ENCODE peak calls at places on chromosome 5, in ten cellular contexts. T is heart left ventricle; U is adrenal gland; N is CD8-positive, alpha-beta memory T cell; W is neuronal stem cell; G is heart right ventricle; Q is colonic mucosa; V is aorta; Y is HCT116; A is lower lobe of right lung. Z is an unnamed sample. For H3K4me1, the result is how much of the 10 kb centered on the place peaks cover.

GRCh38 chr5:101663543-101663942 is 632.5 kb downstream of the SLCO4C1 start:
- DNase-seq in T (no peak), U (no peak), N (no peak), W (no peak), G (no peak), Q (no peak), V (no peak), Y (no peak), A (no peak), Z (no peak)

GRCh38 chr5:146828385-146828784 is 50.2 kb downstream of the PPP2R2B start:
- DNase-seq in T (no peak), U (peak), N (no peak), W (no peak), G (no peak), Q (no peak), V (no peak), Y (no peak), A (no peak), Z (no peak)

GRCh38 chr5:76299592-76299991 is 103.5 kb upstream of the IQGAP2 start:
- DNase-seq in T (no peak), U (no peak), N (no peak), W (no peak), G (no peak), Q (no peak), V (no peak), Y (no peak), A (no peak), Z (no peak)

GRCh38 chr5:28374492-28374934 is 1336.1 kb upstream of the CDH9 start:
- DNase-seq in T (no peak), U (no peak), N (no peak), W (no peak), G (no peak), Q (no peak), V (no peak), Y (no peak), A (peak), Z (no peak)

GRCh38 chr5:157063776-157064430 is 5.0 kb upstream of the HAVCR1 start:
- DNase-seq in T (no peak), U (no peak), N (no peak), W (no peak), G (no peak), Q (peak), V (no peak), Y (no peak), A (no peak), Z (no peak)

GRCh38 chr5:146560205-146560812 is 44.3 kb upstream of the GPR151 start:
- DNase-seq in T (no peak), U (no peak), N (no peak), W (no peak), G (no peak), Q (no peak), V (no peak), Y (no peak), A (no peak), Z (peak)

GRCh38 chr5:79699766-79700400 is 10.2 kb downstream of the CMYA5 start:
- DNase-seq in T (no peak), U (no peak), N (no peak), W (no peak), G (no peak), Q (no peak), V (no peak), Y (no peak), A (no peak), Z (no peak)

GRCh38 chr5:39024005-39024404 is 50.2 kb downstream of the RICTOR start:
- DNase-seq in T (no peak), U (no peak), N (no peak), W (no peak), G (no peak), Q (no peak), V (no peak), Y (no peak), A (no peak), Z (no peak)

GRCh38 chr5:174317261-174317894 is 271.9 kb downstream of the NSG2 start:
- DNase-seq in T (no peak), U (peak), N (no peak), W (peak), G (no peak), Q (no peak), V (no peak), Y (no peak), A (no peak), Z (peak)

GRCh38 chr5:132459983-132460834 is 30.4 kb downstream of the IRF1 start:
- DNase-seq in T (no peak), U (peak), N (no peak), W (no peak), G (peak), Q (no peak), V (no peak), Y (no peak), A (peak), Z (no peak)

GRCh38 chr5:1522601-1523479 is 920 bp downstream of the LPCAT1 start:
- DNase-seq in T (peak), U (peak), N (no peak), W (no peak), G (peak), Q (peak), V (peak), Y (no peak), A (peak), Z (no peak)

GRCh38 chr5:33556330-33557328 is 115.9 kb downstream of the TARS1 start:
- DNase-seq in T (no peak), U (no peak), N (no peak), W (no peak), G (peak), Q (no peak), V (no peak), Y (no peak), A (no peak), Z (no peak)

GRCh38 chr5:95856501-95856981 is 34.0 kb upstream of the GLRX start:
- DNase-seq in T (no peak), U (no peak), N (no peak), W (no peak), G (peak), Q (no peak), V (no peak), Y (no peak), A (no peak), Z (no peak)

GRCh38 chr5:44388504-44389409 is 463 bp downstream of the FGF10 start:
- DNase-seq in T (no peak), U (no peak), N (no peak), W (no peak), G (no peak), Q (no peak), V (peak), Y (no peak), A (peak), Z (no peak)

GRCh38 chr5:159768243-159768642 is 148.0 kb upstream of the ADRA1B start:
- DNase-seq in T (no peak), U (no peak), N (no peak), W (peak), G (no peak), Q (no peak), V (no peak), Y (no peak), A (no peak), Z (peak)

GRCh38 chr5:83789376-83789775 is 68.7 kb upstream of the HAPLN1 start:
- DNase-seq in T (no peak), U (no peak), N (no peak), W (no peak), G (no peak), Q (no peak), V (no peak), Y (no peak), A (no peak), Z (no peak)

GRCh38 chr5:33160871-33161270 is 279.9 kb upstream of the TARS1 start:
- DNase-seq in T (no peak), U (no peak), N (no peak), W (no peak), G (no peak), Q (no peak), V (no peak), Y (no peak), A (no peak), Z (no peak)

GRCh38 chr5:66130493-66130892 is 13.6 kb upstream of the SREK1 start:
- DNase-seq in T (no peak), U (no peak), N (no peak), W (no peak), G (no peak), Q (no peak), V (no peak), Y (no peak), A (no peak), Z (no peak)

GRCh38 chr5:59021286-59021673 is 438.4 kb downstream of the RAB3C start:
- DNase-seq in T (no peak), U (no peak), N (no peak), W (no peak), G (no peak), Q (no peak), V (no peak), Y (no peak), A (no peak), Z (no peak)

GRCh38 chr5:95817430-95817829 is 5.1 kb downstream of the GLRX start:
- DNase-seq in T (no peak), U (peak), N (peak), W (no peak), G (no peak), Q (peak), V (no peak), Y (no peak), A (no peak), Z (no peak)

GRCh38 chr5:80266566-80266965 is 10.7 kb upstream of the SERINC5 start:
- DNase-seq in T (no peak), U (no peak), N (no peak), W (no peak), G (no peak), Q (no peak), V (no peak), Y (no peak), A (no peak), Z (no peak)

GRCh38 chr5:123359866-123360569 is 63.2 kb downstream of the CEP120 start:
- DNase-seq in T (no peak), U (no peak), N (no peak), W (no peak), G (peak), Q (peak), V (no peak), Y (no peak), A (no peak), Z (no peak)

GRCh38 chr5:133050500-133050899 is 1.3 kb upstream of the HSPA4 start:
- DNase-seq in T (no peak), U (no peak), N (no peak), W (no peak), G (no peak), Q (no peak), V (no peak), Y (no peak), A (no peak), Z (no peak)

GRCh38 chr5:7927466-7928375 is 58.8 kb downstream of the MTRR start:
- DNase-seq in T (no peak), U (peak), N (no peak), W (peak), G (peak), Q (peak), V (no peak), Y (peak), A (no peak), Z (peak)

GRCh38 chr5:36581070-36581469 is 25.3 kb upstream of the SLC1A3 start:
- DNase-seq in T (no peak), U (no peak), N (no peak), W (no peak), G (no peak), Q (no peak), V (no peak), Y (no peak), A (no peak), Z (no peak)

GRCh38 chr5:171310816-171311697 is 2.0 kb downstream of the TLX3 start:
- DNase-seq in T (no peak), U (no peak), N (no peak), W (no peak), G (no peak), Q (no peak), V (no peak), Y (no peak), A (no peak), Z (no peak)

GRCh38 chr5:133687212-133688051 is 75.1 kb upstream of the FSTL4 start:
- DNase-seq in T (no peak), U (no peak), N (no peak), W (no peak), G (no peak), Q (no peak), V (peak), Y (no peak), A (no peak), Z (no peak)

GRCh38 chr5:143229426-143229895 is 174.0 kb downstream of the NR3C1 start:
- DNase-seq in T (no peak), U (peak), N (no peak), W (no peak), G (no peak), Q (no peak), V (no peak), Y (no peak), A (no peak), Z (no peak)

GRCh38 chr5:14501353-14502162 is 80.0 kb upstream of the OTULINL start:
- DNase-seq in T (no peak), U (no peak), N (no peak), W (no peak), G (no peak), Q (no peak), V (no peak), Y (no peak), A (no peak), Z (no peak)

GRCh38 chr5:143404416-143405062 is 1.1 kb upstream of the NR3C1 start:
- DNase-seq in T (peak), U (peak), N (peak), W (peak), G (peak), Q (peak), V (peak), Y (no peak), A (peak), Z (peak)

GRCh38 chr5:3201941-3202340 is 393.7 kb upstream of the IRX1 start:
- DNase-seq in T (no peak), U (no peak), N (no peak), W (no peak), G (no peak), Q (no peak), V (no peak), Y (no peak), A (no peak), Z (no peak)

GRCh38 chr5:117892360-117892759 is 1096.0 kb downstream of the DTWD2 start:
- DNase-seq in T (no peak), U (no peak), N (no peak), W (no peak), G (no peak), Q (no peak), V (no peak), Y (no peak), A (no peak), Z (no peak)

DNA sequence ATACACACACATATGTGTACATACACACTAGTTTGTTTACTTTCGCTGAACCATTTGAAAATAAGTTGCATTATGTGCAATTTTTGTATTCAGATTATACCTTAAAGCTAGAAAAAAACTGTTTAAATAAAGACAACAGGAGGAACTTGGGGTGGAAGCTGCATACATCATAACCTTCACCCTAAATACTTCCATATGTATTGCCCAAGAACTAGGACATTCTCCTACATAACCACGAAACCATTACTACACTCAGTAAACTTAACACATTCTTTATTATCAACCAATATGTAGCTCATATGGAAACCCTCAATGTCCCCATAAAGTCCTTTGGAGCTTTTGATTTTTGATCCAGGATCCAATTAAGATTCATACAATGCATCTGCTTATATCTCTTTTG is 83.3 kb downstream of the GIN1 start:
- DNase-seq in T (no peak), U (no peak), N (no peak), W (no peak), G (no peak), Q (no peak), V (no peak), Y (no peak), A (no peak), Z (no peak)
- H3K4me1 ChIP-seq in T (under half), U (under half), N (under half), W (under half), G (under half), Q (under half), V (under half), Y (under half), A (under half), Z (under half)

DNA sequence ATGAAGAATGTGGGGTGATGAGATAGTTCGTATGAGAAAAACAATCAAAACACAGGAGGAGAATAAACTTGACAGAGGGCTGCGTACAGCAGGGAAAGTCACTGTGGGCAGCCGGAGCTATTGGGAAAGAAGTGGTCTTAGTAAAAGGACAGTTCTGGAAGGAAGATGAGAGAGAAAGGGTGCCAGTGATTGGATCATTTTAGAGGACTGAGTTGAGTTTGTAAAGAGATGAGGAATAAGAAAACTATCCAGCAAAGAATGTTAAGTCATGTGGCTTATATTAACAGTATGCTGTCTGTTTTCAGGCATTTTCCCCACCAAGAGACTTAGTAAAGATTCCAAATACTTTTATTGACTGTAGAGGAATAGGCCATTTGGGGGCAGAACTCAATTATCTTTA is 15.4 kb upstream of the LOX start:
- DNase-seq in T (no peak), U (no peak), N (no peak), W (no peak), G (no peak), Q (no peak), V (no peak), Y (no peak), A (no peak), Z (no peak)
- H3K4me1 ChIP-seq in T (under half), U (under half), N (under half), W (under half), G (under half), Q (under half), V (under half), Y (under half), A (under half), Z (under half)

DNA sequence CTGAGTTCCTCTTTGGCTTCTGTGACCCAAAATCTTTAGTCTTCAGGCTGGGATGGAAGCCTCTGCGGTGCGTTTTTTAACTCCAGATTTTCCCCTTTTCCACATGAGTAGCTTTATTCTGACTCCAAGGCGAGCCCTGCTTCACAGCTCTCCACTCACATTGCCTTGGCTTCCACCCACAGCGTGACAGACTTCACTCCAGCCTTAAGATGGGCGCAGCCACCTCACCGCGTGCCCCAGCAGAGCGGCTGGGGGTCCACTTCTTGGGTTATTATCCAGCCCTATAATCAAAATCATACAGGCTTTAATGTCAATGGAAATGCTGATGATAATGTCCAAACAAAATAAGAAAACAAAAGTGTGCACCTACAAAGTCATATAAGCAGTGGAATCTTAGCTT is 1.2 kb downstream of the EXOC3 start:
- DNase-seq in T (peak), U (no peak), N (no peak), W (no peak), G (no peak), Q (no peak), V (peak), Y (no peak), A (no peak), Z (no peak)
- H3K4me1 ChIP-seq in T (under half), U (under half), N (under half), W (under half), G (under half), Q (under half), V (under half), Y (under half), A (under half), Z (under half)

GRCh38 chr5:57185301-57185700 is 11.4 kb downstream of the GPBP1 start:
- DNase-seq in T (no peak), U (peak), N (no peak), W (no peak), G (no peak), Q (no peak), V (no peak), Y (no peak), A (no peak), Z (no peak)

GRCh38 chr5:57191163-57191562 is 17.3 kb downstream of the GPBP1 start:
- DNase-seq in T (no peak), U (no peak), N (no peak), W (no peak), G (no peak), Q (no peak), V (no peak), Y (no peak), A (no peak), Z (no peak)

GRCh38 chr5:57184322-57184721 is 10.5 kb downstream of the GPBP1 start:
- DNase-seq in T (no peak), U (no peak), N (no peak), W (no peak), G (no peak), Q (no peak), V (no peak), Y (no peak), A (no peak), Z (no peak)

GRCh38 chr5:57190593-57190992 is 16.7 kb downstream of the GPBP1 start:
- DNase-seq in T (no peak), U (peak), N (no peak), W (no peak), G (no peak), Q (no peak), V (no peak), Y (no peak), A (no peak), Z (no peak)

GRCh38 chr5:57186194-57186593 is 12.3 kb downstream of the GPBP1 start:
- DNase-seq in T (no peak), U (peak), N (no peak), W (no peak), G (no peak), Q (no peak), V (no peak), Y (no peak), A (no peak), Z (no peak)
- H3K4me1 ChIP-seq in T (under half), U (half or more), N (half or more), W (under half), G (under half), Q (under half), V (under half), Y (under half), A (half or more), Z (under half)

DNA sequence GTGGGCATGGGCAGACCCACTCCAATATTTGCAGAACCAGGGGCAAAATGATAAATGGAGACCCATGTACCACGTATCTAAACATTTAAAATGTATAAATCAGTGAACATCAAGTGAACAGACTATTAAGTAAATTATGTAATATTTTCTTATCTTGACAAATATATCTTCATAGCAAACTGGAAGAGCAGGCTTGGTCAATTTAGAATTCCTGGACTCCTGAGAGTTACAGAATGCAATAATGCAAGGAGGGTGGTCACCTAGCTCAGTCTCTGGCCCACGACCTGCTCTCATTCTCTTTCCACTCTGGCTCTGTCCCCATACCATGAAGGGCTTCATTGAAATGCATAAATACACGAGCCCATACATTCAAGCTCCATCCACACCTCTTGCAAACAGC is 398.0 kb downstream of the ENC1 start:
- DNase-seq in T (no peak), U (no peak), N (no peak), W (no peak), G (no peak), Q (no peak), V (no peak), Y (no peak), A (no peak), Z (no peak)
- H3K4me1 ChIP-seq in T (under half), U (under half), N (under half), W (under half), G (under half), Q (under half), V (under half), Y (under half), A (under half), Z (under half)

DNA sequence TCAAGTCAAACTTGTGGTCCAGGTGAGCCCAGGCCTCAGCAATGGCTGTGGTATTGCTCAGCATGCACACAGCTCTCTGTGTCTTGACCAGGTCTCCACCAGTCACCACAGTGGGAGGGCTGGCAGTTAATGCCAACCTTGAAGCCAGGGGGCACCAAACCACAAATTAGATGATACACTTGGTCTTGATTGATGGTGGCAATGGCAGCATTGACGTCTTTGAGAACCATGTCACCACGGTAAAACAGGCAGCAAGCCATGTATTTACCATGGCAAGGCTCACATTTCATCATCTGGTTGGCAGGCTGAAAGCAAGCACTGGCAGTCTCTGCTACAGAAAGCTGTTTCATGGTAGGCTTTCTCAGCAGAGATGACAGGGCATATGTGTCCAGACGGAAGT is 40.0 kb downstream of the NIM1K start:
- DNase-seq in T (no peak), U (peak), N (no peak), W (no peak), G (no peak), Q (no peak), V (no peak), Y (peak), A (no peak), Z (no peak)
- H3K4me1 ChIP-seq in T (under half), U (under half), N (under half), W (under half), G (under half), Q (under half), V (under half), Y (under half), A (under half), Z (under half)

GRCh38 chr5:151578326-151579025 is 12.7 kb downstream of the FAT2 start:
- DNase-seq in T (no peak), U (no peak), N (no peak), W (no peak), G (no peak), Q (no peak), V (no peak), Y (no peak), A (no peak), Z (no peak)
- H3K4me1 ChIP-seq in T (under half), U (under half), N (under half), W (under half), G (under half), Q (under half), V (under half), Y (under half), A (under half), Z (under half)

Z was measured in NT2/D1.